ENCODE peak calls at places on chromosomes 3 and 15, in ten cellular contexts. K is adrenal gland; S is astrocyte; C is foreskin fibroblast; P is NCI-H226; I is HFFc6; H is Caco-2; Q is iris pigment epithelial cell; U is stimulated activated CD4-positive, alpha-beta T cell treated with anti-CD3 and anti-CD28 coated beads, Interleukin-1b, Interleukin-23, amount 100 ng/mL, for 24 hours; D is stimulated activated CD8-positive, alpha-beta memory T cell treated with anti-CD3 and anti-CD28 coated beads, Interleukin-15, amount 100 ng/mL, for 4 hours. N is an unnamed sample.

GRCh38 chr15:95290376-95290973 is 1040.0 kb upstream of the NR2F2 start:
- DNase-seq in Q (peak), P (no peak), C (no peak), H (no peak), S (peak), U (no peak), D (no peak), I (no peak), K (no peak), N (no peak)

GRCh38 chr3:128895843-128896365 is 16.5 kb downstream of the ACAD9 start:
- DNase-seq in D (no peak), I (no peak), Q (no peak), S (no peak), K (no peak), C (no peak), P (no peak), U (no peak), H (peak), N (peak)

GRCh38 chr3:85355572-85355971 is 396.8 kb downstream of the CADM2 start:
- DNase-seq in H (no peak), I (no peak), U (no peak), P (no peak), D (no peak), Q (no peak), S (no peak), C (no peak), K (no peak), N (no peak)

GRCh38 chr15:44729394-44729913 is 6.9 kb upstream of the TRIM69 start:
- DNase-seq in P (no peak), U (no peak), K (no peak), I (no peak), H (no peak), S (peak), Q (peak), D (no peak), C (no peak), N (no peak)

GRCh38 chr3:133927543-133928066 is 31.9 kb upstream of the RAB6B start:
- DNase-seq in P (no peak), C (peak), S (no peak), Q (no peak), I (no peak), U (peak), K (no peak), H (no peak), D (peak), N (peak)

GRCh38 chr3:49327485-49327884 is 12.4 kb downstream of the USP4 start:
- DNase-seq in D (no peak), Q (no peak), C (peak), P (no peak), K (no peak), I (no peak), U (no peak), S (no peak), H (peak), N (no peak)

GRCh38 chr15:101689901-101690300 is 34.4 kb downstream of the TARS3 start:
- DNase-seq in S (peak), D (no peak), P (no peak), K (peak), H (no peak), C (peak), U (no peak), I (peak), Q (peak), N (no peak)

GRCh38 chr15:37046876-37047614 is 53.3 kb downstream of the MEIS2 start:
- DNase-seq in H (peak), I (peak), S (peak), D (no peak), C (peak), U (no peak), Q (peak), P (peak), K (no peak), N (no peak)

GRCh38 chr3:176376531-176376930 is 820.8 kb downstream of the TBL1XR1 start:
- DNase-seq in P (no peak), I (no peak), Q (no peak), U (no peak), S (no peak), C (no peak), K (no peak), H (no peak), D (no peak), N (no peak)

GRCh38 chr3:53219897-53220483 is 35.8 kb downstream of the TKT start:
- DNase-seq in Q (peak), I (peak), P (no peak), D (peak), U (peak), H (peak), S (peak), K (peak), C (peak), N (peak)

GRCh38 chr3:43105224-43105596 is 669 bp downstream of the POMGNT2 start:
- DNase-seq in Q (no peak), P (no peak), C (no peak), D (peak), U (peak), H (peak), I (no peak), S (no peak), K (no peak), N (peak)

GRCh38 chr3:46719735-46720271 is 2.1 kb upstream of the PRSS50 start:
- DNase-seq in K (peak), P (no peak), I (no peak), D (no peak), S (no peak), H (no peak), C (no peak), U (no peak), Q (no peak), N (no peak)

GRCh38 chr3:109184726-109185125 is 48.2 kb downstream of the C3orf85 start:
- DNase-seq in D (no peak), C (no peak), H (no peak), K (no peak), U (no peak), I (no peak), Q (peak), P (no peak), S (no peak), N (no peak)

GRCh38 chr3:157872902-157873301 is 233.3 kb downstream of the SHOX2 start:
- DNase-seq in C (peak), I (no peak), P (peak), D (no peak), S (no peak), U (no peak), Q (no peak), H (no peak), K (no peak), N (peak)

GRCh38 chr3:25043757-25044156 is 384.3 kb upstream of the RARB start:
- DNase-seq in I (no peak), H (no peak), C (no peak), U (no peak), S (no peak), D (no peak), P (no peak), K (no peak), Q (no peak), N (no peak)

GRCh38 chr3:45715945-45716344 is 26.7 kb downstream of the SACM1L start:
- DNase-seq in I (no peak), S (no peak), P (no peak), Q (peak), U (no peak), D (no peak), H (no peak), K (no peak), C (peak), N (no peak)

GRCh38 chr3:195468841-195469240 is 26.0 kb upstream of the ACAP2 start:
- DNase-seq in C (no peak), P (no peak), I (no peak), Q (no peak), H (no peak), K (no peak), U (no peak), D (no peak), S (no peak), N (no peak)

GRCh38 chr15:51260262-51260661 is 78.1 kb downstream of the CYP19A1 start:
- DNase-seq in Q (peak), P (no peak), D (no peak), U (no peak), K (no peak), H (no peak), S (peak), I (peak), C (peak), N (no peak)

GRCh38 chr3:112519424-112520001 is 20.2 kb upstream of the BTLA start:
- DNase-seq in S (peak), C (peak), D (no peak), U (no peak), P (peak), Q (peak), K (peak), I (peak), H (peak), N (peak)

GRCh38 chr15:92682772-92683510 is 27.4 kb upstream of the FAM174B start:
- DNase-seq in D (no peak), S (no peak), K (no peak), P (no peak), H (no peak), Q (no peak), C (no peak), U (no peak), I (no peak), N (no peak)

GRCh38 chr15:101137312-101137940 is 114.4 kb downstream of the CHSY1 start:
- DNase-seq in D (no peak), I (no peak), H (no peak), C (no peak), S (no peak), P (no peak), U (no peak), Q (no peak), K (no peak), N (no peak)

GRCh38 chr15:88256261-88257230 is at the start of gene NTRK3:
- DNase-seq in H (no peak), Q (peak), S (peak), K (no peak), P (no peak), I (no peak), U (no peak), D (no peak), C (peak), N (peak)

GRCh38 chr15:64897345-64897985 is 14.2 kb upstream of the ANKDD1A start:
- DNase-seq in C (peak), K (peak), U (no peak), D (no peak), P (peak), H (no peak), Q (peak), S (peak), I (peak), N (peak)

GRCh38 chr3:121757087-121757811 is 7.7 kb upstream of the GOLGB1 start:
- DNase-seq in U (no peak), I (no peak), C (no peak), K (no peak), H (no peak), Q (no peak), S (no peak), P (peak), D (no peak), N (no peak)

GRCh38 chr15:40776537-40777141 is 6.9 kb downstream of the C15orf62 start:
- DNase-seq in H (no peak), D (peak), Q (peak), U (no peak), K (no peak), I (peak), S (peak), C (peak), P (peak), N (peak)

GRCh38 chr15:82159922-82160321 is 102.6 kb downstream of the EFL1 start:
- DNase-seq in Q (peak), D (no peak), U (no peak), I (peak), K (peak), P (peak), H (no peak), S (peak), C (peak), N (peak)

GRCh38 chr3:23086831-23087230 is 116.3 kb upstream of the UBE2E2 start:
- DNase-seq in P (no peak), Q (no peak), U (no peak), D (no peak), C (no peak), I (no peak), S (no peak), K (no peak), H (no peak), N (no peak)

GRCh38 chr3:54772707-54773106 is 155.2 kb downstream of the LRTM1 start:
- DNase-seq in I (no peak), U (no peak), C (no peak), K (no peak), Q (no peak), P (no peak), S (no peak), D (no peak), H (no peak), N (no peak)

N was measured in MG63.